ENCODE peak calls at places on chromosomes 3 and 15, in seven cellular contexts. H is right lobe of liver, T is fibroblast of the aortic adventitia, P is heart left ventricle, L is right atrium auricular region, E is pancreas, Z is cardiac muscle cell. I is an unnamed sample.

GRCh38 chr3:194987571-194988494 is 283.1 kb downstream of the XXYLT1 start:
- DNase-seq in H (no peak), T (no peak), P (no peak), L (peak), E (no peak), Z (no peak), I (no peak)

GRCh38 chr3:42749753-42750231 is 23.3 kb downstream of the CCDC13 start:
- DNase-seq in H (no peak), T (no peak), P (no peak), L (no peak), E (peak), Z (peak), I (peak)

GRCh38 chr3:58234516-58234931 is 3.1 kb upstream of the ABHD6 start:
- DNase-seq in H (peak), T (peak), P (no peak), L (no peak), E (no peak), Z (peak), I (no peak)

GRCh38 chr3:31505353-31506048 is 27.2 kb upstream of the STT3B start:
- DNase-seq in H (no peak), T (no peak), P (no peak), L (no peak), E (no peak), Z (no peak), I (no peak)

GRCh38 chr3:50333744-50334328 is 5.8 kb upstream of the TUSC2 start:
- DNase-seq in H (no peak), T (peak), P (peak), L (peak), E (peak), Z (peak), I (no peak)

GRCh38 chr3:185825639-185826481 is 1.0 kb upstream of the IGF2BP2 start:
- DNase-seq in H (peak), T (peak), P (peak), L (no peak), E (peak), Z (peak), I (peak)

GRCh38 chr3:59512066-59512465 is 462.2 kb upstream of the CFAP20DC start:
- DNase-seq in H (no peak), T (no peak), P (no peak), L (no peak), E (no peak), Z (no peak), I (no peak)

GRCh38 chr15:32908135-32908801 is 190.5 kb downstream of the GREM1 start:
- DNase-seq in H (no peak), T (peak), P (no peak), L (no peak), E (no peak), Z (peak), I (peak)

GRCh38 chr3:182565916-182566524 is 227.3 kb upstream of the ATP11B start:
- DNase-seq in H (no peak), T (no peak), P (no peak), L (no peak), E (no peak), Z (no peak), I (no peak)

GRCh38 chr15:48331796-48332641 is 790 bp downstream of the DUT start:
- DNase-seq in H (peak), T (peak), P (peak), L (peak), E (peak), Z (no peak), I (peak)

GRCh38 chr3:106249159-106249558 is 380.3 kb upstream of the CBLB start:
- DNase-seq in H (no peak), T (peak), P (no peak), L (no peak), E (no peak), Z (no peak), I (no peak)

GRCh38 chr15:57922780-57923179 is 142.7 kb downstream of the ALDH1A2 start:
- DNase-seq in H (peak), T (no peak), P (peak), L (no peak), E (peak), Z (peak), I (no peak)

GRCh38 chr3:57852896-57853295 is 96.8 kb downstream of the SLMAP start:
- DNase-seq in H (no peak), T (peak), P (no peak), L (no peak), E (no peak), Z (peak), I (peak)

GRCh38 chr3:39254806-39255449 is 24.9 kb downstream of the CX3CR1 start:
- DNase-seq in H (no peak), T (peak), P (no peak), L (no peak), E (no peak), Z (peak), I (no peak)

GRCh38 chr3:151091685-151092352 is 6.4 kb downstream of the MED12L start:
- DNase-seq in H (no peak), T (peak), P (no peak), L (no peak), E (no peak), Z (peak), I (no peak)

GRCh38 chr3:159804726-159805410 is 183.8 kb upstream of the IL12A start:
- DNase-seq in H (peak), T (peak), P (peak), L (peak), E (peak), Z (peak), I (peak)

GRCh38 chr3:65005481-65005880 is 317.7 kb upstream of the ADAMTS9 start:
- DNase-seq in H (no peak), T (no peak), P (no peak), L (no peak), E (no peak), Z (no peak), I (no peak)

GRCh38 chr3:169118666-169119370 is 544.7 kb downstream of the MECOM start:
- DNase-seq in H (no peak), T (no peak), P (no peak), L (no peak), E (no peak), Z (no peak), I (no peak)

GRCh38 chr3:133093366-133093765 is 55.2 kb downstream of the TMEM108 start:
- DNase-seq in H (no peak), T (no peak), P (no peak), L (no peak), E (no peak), Z (no peak), I (no peak)

GRCh38 chr15:32718082-32718821 is 448 bp downstream of the GREM1 start:
- DNase-seq in H (peak), T (no peak), P (no peak), L (no peak), E (peak), Z (peak), I (peak)

GRCh38 chr3:41573591-41573990 is 374.3 kb downstream of the CTNNB1 start:
- DNase-seq in H (no peak), T (no peak), P (no peak), L (no peak), E (no peak), Z (no peak), I (no peak)

GRCh38 chr3:181230258-181230657 is 240.7 kb upstream of the DNAJC19 start:
- DNase-seq in H (no peak), T (no peak), P (no peak), L (no peak), E (peak), Z (no peak), I (no peak)

GRCh38 chr15:67396109-67396508 is 124.8 kb upstream of the C15orf61 start:
- DNase-seq in H (no peak), T (no peak), P (no peak), L (no peak), E (no peak), Z (no peak), I (no peak)

GRCh38 chr3:10822055-10822454 is 6.0 kb downstream of the SLC6A11 start:
- DNase-seq in H (no peak), T (no peak), P (no peak), L (peak), E (no peak), Z (no peak), I (no peak)

GRCh38 chr3:105414841-105415240 is 48.1 kb downstream of the ALCAM start:
- DNase-seq in H (no peak), T (peak), P (no peak), L (no peak), E (no peak), Z (peak), I (no peak)

GRCh38 chr15:58453931-58454793 is 22.4 kb downstream of the LIPC start:
- DNase-seq in H (no peak), T (no peak), P (no peak), L (no peak), E (no peak), Z (no peak), I (peak)

GRCh38 chr3:127646501-127647046 is 17.6 kb downstream of the PODXL2 start:
- DNase-seq in H (peak), T (no peak), P (no peak), L (no peak), E (peak), Z (no peak), I (no peak)

GRCh38 chr3:119293105-119293683 is 989 bp upstream of the ARHGAP31 start:
- DNase-seq in H (no peak), T (peak), P (no peak), L (no peak), E (no peak), Z (no peak), I (no peak)

GRCh38 chr3:66938338-66938963 is 59.7 kb upstream of the KBTBD8 start:
- DNase-seq in H (no peak), T (peak), P (no peak), L (no peak), E (no peak), Z (peak), I (peak)

GRCh38 chr15:63043391-63044076 is 987 bp downstream of the TPM1 start:
- DNase-seq in H (peak), T (no peak), P (peak), L (no peak), E (peak), Z (no peak), I (peak)

GRCh38 chr15:37585966-37586656 is 348.3 kb upstream of the TMCO5A start:
- DNase-seq in H (no peak), T (peak), P (no peak), L (no peak), E (no peak), Z (peak), I (no peak)

GRCh38 chr3:57268416-57268815 is 24.1 kb downstream of the ASB14 start:
- DNase-seq in H (no peak), T (no peak), P (no peak), L (no peak), E (no peak), Z (no peak), I (no peak)

GRCh38 chr3:155853214-155854146 is 747 bp downstream of the SLC33A1 start:
- DNase-seq in H (peak), T (peak), P (no peak), L (no peak), E (no peak), Z (peak), I (peak)
- TF ChIP-seq CTCF in H (no peak), T (no peak), P (no peak), L (no peak), E (no peak), Z (no peak), I (no peak)

GRCh38 chr15:71572452-71573053 is 237.8 kb upstream of the NR2E3 start:
- DNase-seq in H (no peak), T (no peak), P (no peak), L (no peak), E (no peak), Z (no peak), I (no peak)
- TF ChIP-seq CTCF in H (no peak), T (peak), P (peak), L (peak), E (no peak), Z (peak), I (no peak)

GRCh38 chr3:73432723-73433032 is 192.1 kb downstream of the PDZRN3 start:
- DNase-seq in H (no peak), T (no peak), P (no peak), L (no peak), E (no peak), Z (no peak), I (no peak)

GRCh38 chr3:73433079-73433478 is 191.7 kb downstream of the PDZRN3 start:
- DNase-seq in H (no peak), T (no peak), P (no peak), L (no peak), E (no peak), Z (no peak), I (no peak)

GRCh38 chr3:73432021-73432722 is 192.6 kb downstream of the PDZRN3 start:
- DNase-seq in H (no peak), T (peak), P (no peak), L (no peak), E (no peak), Z (peak), I (peak)

GRCh38 chr3:73435055-73435454 is 189.7 kb downstream of the PDZRN3 start:
- DNase-seq in H (no peak), T (no peak), P (no peak), L (no peak), E (no peak), Z (no peak), I (no peak)

DNA sequence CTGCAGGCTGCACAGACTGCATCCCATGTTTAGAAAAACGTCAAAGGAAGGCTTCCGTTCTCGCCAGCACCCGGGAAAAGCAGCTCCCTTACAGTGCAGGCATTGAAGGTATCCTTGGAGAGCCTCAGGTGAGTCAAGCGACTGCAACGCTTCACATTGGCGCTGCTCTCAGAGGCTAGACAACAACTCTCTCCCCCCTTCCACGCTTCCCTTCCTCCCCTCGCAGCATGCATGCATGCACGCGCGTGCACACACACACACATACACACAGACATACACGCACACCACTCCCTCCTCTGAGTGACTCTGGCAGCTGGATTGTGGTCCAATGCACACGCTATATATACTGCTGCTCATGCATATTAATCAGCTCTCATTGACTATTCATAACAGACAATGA is 191.1 kb downstream of the PDZRN3 start:
- DNase-seq in H (no peak), T (no peak), P (no peak), L (no peak), E (no peak), Z (no peak), I (no peak)
- TF ChIP-seq CTCF in H (no peak), T (no peak), P (no peak), L (no peak), E (no peak), Z (no peak), I (no peak)

DNA sequence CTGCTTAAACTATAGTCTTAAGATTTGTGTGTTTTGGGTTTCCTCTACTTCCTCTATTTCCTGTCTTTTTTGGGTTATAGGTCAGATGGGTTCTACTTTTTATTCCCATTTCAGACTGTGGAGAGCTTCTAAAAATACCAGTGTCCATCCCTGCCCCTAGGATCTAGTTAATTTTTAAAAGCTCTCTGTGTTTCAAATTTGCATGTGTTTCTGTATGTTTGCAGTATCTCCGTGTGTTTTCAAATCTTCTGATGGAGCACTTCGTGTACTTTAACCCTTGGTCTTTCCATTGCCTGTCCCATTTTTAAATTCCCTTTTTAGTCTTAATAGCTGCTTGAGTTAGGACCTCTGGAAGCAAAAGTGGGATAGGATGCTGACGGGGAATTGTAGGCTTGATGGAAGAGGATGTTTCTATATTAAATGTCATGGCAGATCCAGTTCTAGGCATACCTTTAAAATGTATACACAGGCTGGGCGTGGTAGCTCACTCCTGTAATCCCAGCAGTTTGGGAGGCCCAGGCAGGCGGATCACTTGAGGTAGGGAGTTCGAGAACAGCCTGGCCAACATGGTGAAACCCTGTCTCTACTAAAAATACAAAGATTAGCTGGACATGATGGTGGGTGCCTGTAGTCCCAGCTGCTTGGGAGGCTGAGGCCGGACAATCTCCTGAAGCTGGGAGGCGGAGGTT is 8.4 kb downstream of the CHD2 start:
- DNase-seq in H (no peak), T (no peak), P (no peak), L (no peak), E (no peak), Z (no peak), I (no peak)
- TF ChIP-seq CTCF in H (no peak), T (no peak), P (no peak), L (no peak), E (no peak), Z (no peak), I (no peak)

DNA sequence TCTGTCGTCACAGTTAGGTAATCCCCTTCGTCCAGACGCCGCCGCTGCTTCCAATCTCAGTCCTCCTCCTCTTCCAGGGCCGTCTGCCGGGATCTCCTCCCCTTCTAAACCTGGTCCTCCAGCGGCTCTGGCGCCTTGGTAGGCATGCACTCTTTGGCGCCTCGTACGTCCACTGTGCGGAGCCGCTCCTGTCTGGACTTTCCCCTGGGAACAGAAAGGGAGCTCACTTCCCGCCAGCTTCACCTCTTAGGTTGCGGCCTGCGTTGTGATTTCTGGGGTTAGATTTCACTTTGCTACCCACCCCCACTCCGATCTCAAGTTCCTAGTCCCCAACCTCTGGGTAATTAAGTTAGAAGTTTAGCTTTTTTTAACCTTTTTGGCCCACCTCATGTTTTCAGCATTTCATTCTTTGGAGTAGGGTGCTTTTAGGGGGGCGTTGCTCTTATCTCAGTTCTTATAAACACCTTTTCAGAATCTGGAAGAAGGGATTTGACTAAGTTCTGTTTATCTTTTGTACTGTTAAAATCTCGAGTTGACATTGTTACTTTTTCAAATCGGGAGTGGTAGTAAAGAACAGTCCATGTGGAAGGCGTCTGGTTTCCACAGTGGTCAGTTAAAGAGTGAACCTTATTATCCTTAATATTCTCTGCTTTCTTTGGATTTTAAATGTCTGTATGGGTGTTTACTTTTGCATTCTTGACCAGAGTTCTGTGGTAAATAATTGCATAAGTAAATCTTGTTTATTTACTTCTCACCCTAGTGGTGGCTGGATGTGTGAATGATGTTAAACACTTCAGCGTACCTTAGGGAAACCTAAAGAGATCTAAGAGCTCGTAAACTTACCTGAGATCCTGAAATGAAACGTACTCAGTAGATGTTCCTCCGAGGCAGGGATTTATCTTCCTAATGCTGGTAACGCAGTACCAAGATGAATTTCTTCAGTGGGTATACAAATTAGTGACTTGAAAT is 611 bp downstream of the CTDSPL2 start:
- DNase-seq in H (no peak), T (peak), P (no peak), L (no peak), E (no peak), Z (peak), I (no peak)
- TF ChIP-seq CTCF in H (no peak), T (peak), P (no peak), L (no peak), E (no peak), Z (no peak), I (no peak)

GRCh38 chr15:62026707-62027565 is 33.3 kb downstream of the VPS13C start:
- DNase-seq in H (no peak), T (no peak), P (no peak), L (no peak), E (no peak), Z (no peak), I (no peak)

GRCh38 chr15:62020576-62021160 is 39.6 kb downstream of the VPS13C start:
- DNase-seq in H (no peak), T (no peak), P (no peak), L (no peak), E (no peak), Z (no peak), I (no peak)

GRCh38 chr15:62027916-62028315 is 32.3 kb downstream of the VPS13C start:
- DNase-seq in H (no peak), T (no peak), P (no peak), L (no peak), E (no peak), Z (no peak), I (no peak)

GRCh38 chr15:62021991-62022600 is 38.2 kb downstream of the VPS13C start:
- DNase-seq in H (no peak), T (no peak), P (no peak), L (no peak), E (no peak), Z (peak), I (no peak)
- TF ChIP-seq CTCF in H (peak), T (peak), P (peak), L (peak), E (no peak), Z (peak), I (no peak)

I was measured in GM13977.